ENCODE peak calls at places on chromosomes 1 and 21, in ten cellular contexts. S, Q, C, J, F, R, G, X, E and U are unnamed samples.

GRCh38 chr1:37676281-37677243 is 15.8 kb upstream of the CDCA8 start:
- DNase-seq in S (no peak), Q (no peak), C (peak; percentile 45), J (no peak), F (no peak), R (no peak), G (no peak), X (no peak), E (no peak), U (no peak)

GRCh38 chr1:170114916-170115315 is 30.8 kb upstream of the NTMT2 start:
- DNase-seq in S (no peak), Q (no peak), C (no peak), J (no peak), F (no peak), R (peak; percentile 15), G (no peak), X (no peak), E (no peak), U (peak; percentile 37)

GRCh38 chr1:217535601-217536377 is 95.1 kb downstream of the GPATCH2 start:
- DNase-seq in S (no peak), Q (no peak), C (no peak), J (no peak), F (no peak), R (no peak), G (no peak), X (no peak), E (no peak), U (no peak)

GRCh38 chr1:202821467-202821866 is 10.7 kb downstream of the PCAT6 start:
- DNase-seq in S (no peak), Q (no peak), C (no peak), J (no peak), F (no peak), R (peak; percentile 58), G (no peak), X (no peak), E (no peak), U (no peak)

GRCh38 chr1:238916828-238917227 is 469.5 kb upstream of the CHRM3 start:
- DNase-seq in S (no peak), Q (no peak), C (no peak), J (no peak), F (no peak), R (peak; percentile 17), G (no peak), X (no peak), E (no peak), U (no peak)

GRCh38 chr21:28447453-28447852 is 545.2 kb downstream of the LTN1 start:
- DNase-seq in S (no peak), Q (no peak), C (no peak), J (no peak), F (no peak), R (peak; percentile 67), G (no peak), X (no peak), E (no peak), U (no peak)

GRCh38 chr1:227365473-227366067 is 47.3 kb upstream of the CDC42BPA start:
- DNase-seq in S (no peak), Q (no peak), C (no peak), J (no peak), F (no peak), R (no peak), G (no peak), X (no peak), E (no peak), U (no peak)

GRCh38 chr1:193083365-193084088 is 21.7 kb downstream of the GLRX2 start:
- DNase-seq in S (no peak), Q (no peak), C (no peak), J (no peak), F (no peak), R (no peak), G (no peak), X (no peak), E (no peak), U (no peak)

GRCh38 chr1:4963251-4963650 is 308.8 kb downstream of the AJAP1 start:
- DNase-seq in S (no peak), Q (no peak), C (peak; percentile 77), J (no peak), F (no peak), R (no peak), G (no peak), X (no peak), E (no peak), U (no peak)

GRCh38 chr1:226047495-226047894 is 15.0 kb upstream of the H3-3A start:
- DNase-seq in S (no peak), Q (no peak), C (no peak), J (no peak), F (no peak), R (no peak), G (no peak), X (no peak), E (no peak), U (no peak)

GRCh38 chr21:32021319-32022027 is 148.7 kb downstream of the HUNK start:
- DNase-seq in S (peak; percentile 78), Q (peak; percentile 71), C (no peak), J (no peak), F (no peak), R (no peak), G (no peak), X (no peak), E (no peak), U (no peak)

GRCh38 chr1:155130272-155131006 is 2.8 kb downstream of the EFNA1 start:
- DNase-seq in S (no peak), Q (no peak), C (no peak), J (peak; percentile 63), F (no peak), R (no peak), G (no peak), X (no peak), E (no peak), U (peak; percentile 15)

GRCh38 chr1:30197616-30197934 is 525.8 kb downstream of the MATN1 start:
- DNase-seq in S (no peak), Q (no peak), C (no peak), J (no peak), F (no peak), R (no peak), G (no peak), X (no peak), E (no peak), U (no peak)

GRCh38 chr1:21573971-21574458 is 64.8 kb downstream of the ALPL start:
- DNase-seq in S (peak; percentile 89), Q (peak; percentile 95), C (peak; percentile 93), J (peak; percentile 95), F (peak; percentile 11), R (peak; percentile 68), G (no peak), X (no peak), E (peak; percentile 45), U (peak; percentile 99)

GRCh38 chr1:4668738-4669700 is 14.6 kb downstream of the AJAP1 start:
- DNase-seq in S (no peak), Q (no peak), C (no peak), J (no peak), F (no peak), R (no peak), G (no peak), X (no peak), E (no peak), U (no peak)

GRCh38 chr1:63615809-63616420 is 22.7 kb downstream of the PGM1 start:
- DNase-seq in S (peak; percentile 34), Q (peak; percentile 67), C (no peak), J (peak; percentile 59), F (peak; percentile 56), R (peak; percentile 72), G (no peak), X (peak; percentile 55), E (peak; percentile 57), U (peak; percentile 87)

GRCh38 chr1:117886101-117886795 is 43.2 kb downstream of the GDAP2 start:
- DNase-seq in S (no peak), Q (no peak), C (no peak), J (no peak), F (no peak), R (peak; percentile 66), G (no peak), X (no peak), E (no peak), U (no peak)

GRCh38 chr1:157734328-157734727 is 33.8 kb upstream of the FCRL3 start:
- DNase-seq in S (no peak), Q (no peak), C (no peak), J (no peak), F (no peak), R (no peak), G (no peak), X (no peak), E (no peak), U (no peak)

GRCh38 chr1:95742591-95743089 is 508.6 kb downstream of the RWDD3 start:
- DNase-seq in S (peak; percentile 46), Q (no peak), C (no peak), J (peak; percentile 90), F (no peak), R (peak; percentile 22), G (no peak), X (no peak), E (no peak), U (no peak)

GRCh38 chr1:192913683-192914082 is 104.8 kb downstream of the RGS2 start:
- DNase-seq in S (no peak), Q (no peak), C (no peak), J (no peak), F (no peak), R (no peak), G (no peak), X (no peak), E (no peak), U (no peak)

GRCh38 chr1:87176514-87176913 is 152.2 kb upstream of the LMO4 start:
- DNase-seq in S (no peak), Q (no peak), C (no peak), J (no peak), F (no peak), R (no peak), G (no peak), X (no peak), E (no peak), U (no peak)

GRCh38 chr1:31658721-31659120 is 14.0 kb upstream of the PEF1 start:
- DNase-seq in S (no peak), Q (no peak), C (no peak), J (no peak), F (no peak), R (peak; percentile 45), G (no peak), X (no peak), E (no peak), U (no peak)

GRCh38 chr1:218874313-218874712 is 299.4 kb upstream of the LYPLAL1 start:
- DNase-seq in S (no peak), Q (no peak), C (no peak), J (peak; percentile 65), F (no peak), R (peak; percentile 38), G (no peak), X (no peak), E (no peak), U (peak; percentile 91)

GRCh38 chr1:156310962-156311361 is 11.9 kb upstream of the VHLL start:
- DNase-seq in S (no peak), Q (no peak), C (peak; percentile 74), J (no peak), F (no peak), R (peak; percentile 67), G (no peak), X (no peak), E (no peak), U (no peak)

GRCh38 chr1:2936568-2937515 is 84.4 kb upstream of the ACTRT2 start:
- DNase-seq in S (no peak), Q (no peak), C (peak; percentile 66), J (no peak), F (no peak), R (no peak), G (no peak), X (no peak), E (no peak), U (no peak)